ENCODE peak calls at places on chromosomes 7 and 10, in nine cellular contexts. X, W, Q, D, S, M, A, N and Y are unnamed samples.

GRCh38 chr7:93566876-93567275 is 7.6 kb downstream of the CALCR start:
- DNase-seq in Q (no peak), X (no peak), N (peak), M (no peak), W (no peak), S (no peak), A (no peak), D (no peak), Y (no peak)

GRCh38 chr10:89245802-89246201 is 5.8 kb downstream of the LIPA start:
- DNase-seq in A (no peak), D (no peak), N (no peak), S (no peak), X (no peak), M (no peak), W (no peak), Q (no peak), Y (no peak)

GRCh38 chr10:48638739-48639527 is 34.1 kb upstream of the ARHGAP22 start:
- DNase-seq in W (no peak), N (no peak), D (no peak), A (no peak), M (no peak), Q (no peak), S (no peak), X (no peak), Y (no peak)

GRCh38 chr10:103833731-103834365 is 21.5 kb downstream of the SH3PXD2A start:
- DNase-seq in W (no peak), Q (no peak), N (no peak), D (no peak), X (peak), A (peak), S (no peak), M (no peak), Y (no peak)

GRCh38 chr7:90968871-90969270 is 295.4 kb upstream of the FZD1 start:
- DNase-seq in M (no peak), D (no peak), Q (no peak), S (no peak), A (no peak), W (no peak), N (peak), X (no peak), Y (no peak)

GRCh38 chr10:89029785-89030437 is 39.3 kb downstream of the FAS start:
- DNase-seq in A (peak), N (peak), X (peak), M (peak), D (peak), Q (peak), W (peak), S (peak), Y (peak)

GRCh38 chr10:80684217-80684616 is 146.5 kb downstream of the SH2D4B start:
- DNase-seq in X (no peak), M (peak), S (no peak), W (no peak), D (no peak), A (no peak), N (peak), Q (no peak), Y (no peak)

GRCh38 chr10:54800677-54801480 is at the start of gene PCDH15:
- DNase-seq in A (no peak), Q (no peak), X (peak), N (peak), D (no peak), S (no peak), M (peak), W (no peak), Y (no peak)

GRCh38 chr7:152527610-152528032 is 91.8 kb upstream of the KMT2C start:
- DNase-seq in S (no peak), X (no peak), Q (no peak), D (no peak), A (no peak), N (no peak), M (no peak), W (peak), Y (no peak)

GRCh38 chr10:28738200-28738599 is 60.9 kb downstream of the BAMBI start:
- DNase-seq in S (no peak), N (no peak), D (no peak), Q (no peak), M (no peak), A (no peak), X (no peak), W (no peak), Y (no peak)

GRCh38 chr7:38105874-38106483 is 72.1 kb upstream of the STARD3NL start:
- DNase-seq in M (peak), A (no peak), S (no peak), X (no peak), W (no peak), Q (no peak), N (peak), D (no peak), Y (no peak)

GRCh38 chr7:96121752-96122151 is 200.1 kb downstream of the SLC25A13 start:
- DNase-seq in M (no peak), X (no peak), Q (no peak), A (no peak), D (no peak), W (no peak), S (no peak), N (no peak), Y (no peak)
- TF ChIP-seq CTCF in M (no peak), X (no peak), Q (no peak), A (no peak), D (no peak), W (no peak), S (no peak), N (no peak), Y (no peak)

GRCh38 chr10:44949127-44949802 is 10.3 kb upstream of the RASSF4 start:
- DNase-seq in N (no peak), W (no peak), X (no peak), M (no peak), S (no peak), A (no peak), Q (no peak), D (peak), Y (no peak)
- TF ChIP-seq CTCF in N (peak), W (no peak), X (no peak), M (no peak), S (no peak), A (no peak), Q (no peak), D (no peak), Y (no peak)

DNA sequence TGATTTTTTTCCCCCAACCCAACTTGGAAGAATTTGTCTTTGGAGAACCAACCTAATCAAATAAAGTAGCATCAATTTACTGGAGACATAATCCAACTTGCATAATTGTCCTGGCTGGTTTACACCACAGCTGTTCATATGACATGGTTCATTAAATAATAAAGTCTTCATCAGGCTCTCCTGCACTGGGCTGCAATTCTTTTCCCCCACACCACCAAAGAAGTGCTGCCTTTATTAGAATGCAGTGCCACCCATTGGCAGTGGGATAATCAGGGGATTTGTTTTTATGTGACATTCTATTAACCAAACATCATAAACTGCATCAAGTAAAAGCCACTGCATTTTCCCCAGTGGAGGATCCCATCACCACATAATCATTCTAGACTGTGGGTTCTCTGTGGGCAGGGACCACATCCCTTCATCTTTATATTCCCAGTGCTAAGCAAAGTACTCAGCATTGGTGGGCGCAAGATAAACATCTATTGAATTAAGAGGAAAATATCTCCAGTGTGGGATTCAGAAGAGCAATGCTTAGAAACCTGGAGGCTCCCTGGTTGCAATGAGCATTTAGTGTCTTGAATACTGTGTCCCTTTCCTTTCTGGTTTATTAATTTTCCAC is 322.0 kb downstream of the KCNMA1 start:
- DNase-seq in Q (no peak), X (no peak), W (no peak), N (no peak), M (no peak), A (no peak), D (no peak), S (no peak), Y (no peak)
- TF ChIP-seq CTCF in Q (no peak), X (no peak), W (no peak), N (no peak), M (no peak), A (no peak), D (no peak), S (no peak), Y (no peak)

GRCh38 chr7:14739496-14740185 is 162.9 kb downstream of the DGKB start:
- DNase-seq in S (peak), A (no peak), D (no peak), X (no peak), Q (no peak), W (no peak), M (no peak), N (no peak), Y (no peak)

GRCh38 chr7:14740606-14741005 is 161.9 kb downstream of the DGKB start:
- DNase-seq in N (no peak), M (no peak), S (no peak), A (no peak), W (no peak), Q (no peak), D (no peak), X (no peak), Y (no peak)

GRCh38 chr7:14738086-14738485 is 164.5 kb downstream of the DGKB start:
- DNase-seq in W (no peak), X (no peak), A (no peak), Q (no peak), N (no peak), M (no peak), D (no peak), S (no peak), Y (no peak)

DNA sequence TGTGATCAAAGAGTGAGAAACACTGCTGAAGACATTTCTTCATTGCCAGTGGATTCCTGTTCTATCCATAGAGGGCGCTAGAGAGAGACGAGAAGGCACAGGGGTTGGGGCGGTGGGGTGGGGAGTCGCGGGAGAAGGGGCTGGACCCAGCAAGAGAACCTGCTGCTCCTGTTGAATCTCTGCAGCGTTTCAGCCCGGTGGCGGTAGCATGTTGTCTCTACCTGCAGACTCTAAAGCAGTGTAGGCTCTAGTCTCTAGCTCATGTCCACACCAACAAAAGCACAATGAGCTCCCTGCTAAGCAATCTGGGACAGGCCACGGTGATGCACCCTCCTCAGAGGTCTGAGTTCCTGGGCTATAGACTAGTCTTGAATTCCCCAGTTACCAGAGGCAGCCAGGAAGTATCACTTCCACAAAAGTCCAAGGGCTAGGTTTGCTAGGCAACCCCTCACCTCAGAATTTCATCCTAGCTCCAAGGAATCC is 167.7 kb downstream of the DGKB start:
- DNase-seq in N (peak), X (peak), D (no peak), S (peak), Q (peak), W (no peak), M (no peak), A (no peak), Y (no peak)
- TF ChIP-seq CTCF in N (peak), X (peak), D (no peak), S (no peak), Q (peak), W (peak), M (no peak), A (no peak), Y (no peak)

GRCh38 chr10:92517034-92517655 is 56.7 kb downstream of the IDE start:
- DNase-seq in Q (peak), A (peak), S (no peak), D (peak), N (peak), W (peak), X (peak), M (peak), Y (no peak)
- TF ChIP-seq CTCF in Q (peak), A (peak), S (peak), D (peak), N (peak), W (peak), X (peak), M (peak), Y (peak)

DNA sequence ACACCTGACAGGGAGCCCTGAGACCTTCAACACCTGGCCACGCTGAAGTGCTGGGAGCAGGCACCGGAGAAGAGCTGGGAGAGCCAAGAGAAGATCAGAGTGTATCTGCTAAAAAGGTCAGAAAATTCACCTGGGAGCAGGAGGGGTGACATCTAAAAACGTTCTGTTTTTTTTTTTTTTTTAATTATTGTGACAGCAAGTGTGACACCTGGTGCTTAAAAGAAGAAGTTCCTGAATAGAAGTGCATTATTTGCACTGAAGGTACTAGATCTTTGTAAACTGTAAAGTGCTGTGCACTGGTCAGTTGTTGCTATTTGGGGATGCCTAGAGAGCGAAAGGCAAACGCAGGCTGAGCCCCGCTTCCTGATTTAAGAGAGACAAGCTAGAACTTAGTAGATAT is 422.0 kb downstream of the PLXNA4 start:
- DNase-seq in W (no peak), M (no peak), N (no peak), S (no peak), X (no peak), Q (no peak), D (no peak), A (no peak), Y (no peak)
- TF ChIP-seq CTCF in W (no peak), M (no peak), N (peak), S (no peak), X (no peak), Q (no peak), D (no peak), A (no peak), Y (no peak)

DNA sequence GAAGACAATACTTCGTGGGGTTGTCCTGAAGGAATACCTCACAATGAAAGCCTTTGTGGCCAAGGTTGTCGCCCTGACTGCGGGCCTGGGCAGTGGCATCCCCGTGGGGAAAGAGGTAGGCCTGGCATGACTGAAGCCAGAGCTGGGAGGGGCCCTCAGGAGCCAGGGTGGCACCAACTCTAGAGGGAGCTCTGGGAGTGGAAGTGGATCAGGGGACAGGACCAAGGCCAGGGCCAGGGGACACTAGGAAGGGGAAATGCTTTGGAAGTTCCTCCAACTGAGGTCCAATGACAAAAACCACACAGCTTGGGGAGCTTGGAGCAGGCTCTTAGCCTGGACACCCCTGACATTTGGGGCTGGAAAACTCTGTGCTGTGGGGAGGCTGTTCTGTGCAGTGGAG is 5.8 kb downstream of the CLCN1 start:
- DNase-seq in S (no peak), M (peak), Q (no peak), N (no peak), D (no peak), W (no peak), A (no peak), X (no peak), Y (no peak)
- TF ChIP-seq CTCF in S (no peak), M (peak), Q (no peak), N (peak), D (peak), W (no peak), A (no peak), X (no peak), Y (no peak)

GRCh38 chr10:43262902-43263466 is 3.9 kb downstream of the RASGEF1A start:
- DNase-seq in W (no peak), Q (no peak), N (no peak), D (no peak), M (no peak), S (peak), X (no peak), A (no peak), Y (no peak)

GRCh38 chr10:43262043-43262901 is 4.6 kb downstream of the RASGEF1A start:
- DNase-seq in A (no peak), M (no peak), W (no peak), S (peak), D (no peak), X (no peak), Q (no peak), N (no peak), Y (no peak)

GRCh38 chr10:43264324-43264986 is 2.4 kb downstream of the RASGEF1A start:
- DNase-seq in N (no peak), D (no peak), X (no peak), Q (no peak), A (no peak), W (no peak), M (no peak), S (no peak), Y (no peak)

GRCh38 chr10:43264987-43265798 is 1.7 kb downstream of the RASGEF1A start:
- DNase-seq in S (no peak), X (no peak), Q (no peak), M (no peak), A (no peak), W (no peak), D (no peak), N (no peak), Y (no peak)

DNA sequence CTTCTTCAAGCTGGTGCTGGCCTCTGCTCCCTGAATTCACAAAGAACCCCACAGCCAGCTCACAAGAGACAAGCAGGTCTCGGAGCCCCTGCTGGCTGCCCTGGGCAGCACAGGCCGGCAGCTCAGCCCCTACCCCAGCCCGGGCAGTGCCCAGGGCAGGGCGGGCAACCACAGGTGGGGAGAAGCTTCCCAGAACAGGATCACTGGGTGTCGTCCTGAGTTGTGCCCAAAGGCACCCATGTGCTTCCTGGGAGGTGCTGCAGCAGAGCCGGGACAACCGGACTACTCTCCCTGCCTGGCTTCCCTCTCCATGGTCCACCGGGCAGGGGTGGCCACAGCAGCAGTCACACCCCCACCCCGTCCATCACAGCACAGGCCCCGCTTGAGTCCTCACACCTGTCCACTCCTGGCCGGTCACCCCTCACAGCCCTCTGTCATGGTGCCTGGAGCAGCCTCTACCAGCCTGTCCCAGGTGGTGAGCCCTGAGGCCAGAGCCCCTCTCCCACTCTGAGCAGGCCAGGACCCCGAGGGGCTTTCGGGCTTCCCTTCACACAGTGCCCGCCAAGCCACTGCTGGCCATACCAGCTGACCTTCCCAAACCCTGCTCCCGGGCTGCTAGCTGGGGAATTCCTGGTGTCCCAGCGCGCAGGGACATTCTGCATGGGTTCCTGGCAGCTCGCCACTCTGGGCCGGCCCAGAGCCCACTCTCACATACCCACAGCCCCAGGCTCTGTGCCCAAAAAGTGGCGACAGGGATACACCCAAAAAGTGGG is 3.1 kb downstream of the RASGEF1A start:
- DNase-seq in A (peak), W (no peak), M (peak), S (peak), D (no peak), Q (no peak), N (no peak), X (no peak), Y (no peak)
- TF ChIP-seq CTCF in A (no peak), W (no peak), M (peak), S (no peak), D (no peak), Q (peak), N (peak), X (peak), Y (no peak)

DNA sequence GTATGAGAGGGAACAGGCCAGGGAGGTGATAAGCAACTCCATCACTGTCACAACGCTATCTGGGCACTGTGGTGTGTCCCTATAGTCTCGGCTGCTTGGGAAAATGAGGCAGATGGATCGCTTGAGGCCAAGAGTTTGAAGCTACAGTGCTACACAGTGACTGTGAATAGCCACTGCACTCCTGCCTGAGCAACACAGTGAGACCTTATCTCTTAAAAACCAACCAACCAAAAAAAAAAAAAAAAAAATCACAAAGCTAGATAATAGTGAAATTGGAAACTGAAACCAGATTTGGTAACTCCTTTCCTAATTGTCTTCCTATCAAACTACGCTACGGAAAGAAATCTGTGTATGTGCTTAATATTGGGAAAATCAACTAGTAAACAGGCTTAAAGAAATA is 14.1 kb downstream of the MICU1 start:
- DNase-seq in S (no peak), Q (no peak), D (no peak), M (no peak), A (no peak), N (peak), W (no peak), X (no peak), Y (no peak)
- TF ChIP-seq CTCF in S (no peak), Q (no peak), D (no peak), M (no peak), A (no peak), N (no peak), W (no peak), X (no peak), Y (no peak)

GRCh38 chr10:69051303-69051702 is 36.6 kb upstream of the SRGN start:
- DNase-seq in S (no peak), A (peak), Q (no peak), X (no peak), N (peak), M (no peak), W (no peak), D (peak), Y (no peak)
- TF ChIP-seq CTCF in S (no peak), A (no peak), Q (no peak), X (no peak), N (no peak), M (no peak), W (no peak), D (no peak), Y (no peak)